ENCODE peak calls at places on chromosomes 12 and 14, in ten cellular contexts. D is testis, N is right atrium auricular region, G is tibial artery, A is endodermal cell, Q is AG10803, Y is BJ, C is HFF-Myc, X is epithelial cell of esophagus, T is foreskin fibroblast. O is an unnamed sample.

GRCh38 chr12:95402096-95402495 is 71.9 kb upstream of the METAP2 start:
- DNase-seq in D (no peak), N (no peak), G (no peak), A (peak; percentile 66), Q (no peak), Y (no peak), C (no peak), X (no peak), T (no peak), O (no peak)

GRCh38 chr14:62280366-62280765 is 518.1 kb downstream of the SNAPC1 start:
- DNase-seq in D (no peak), N (no peak), G (no peak), A (no peak), Q (no peak), Y (no peak), C (no peak), X (no peak), T (no peak), O (no peak)

GRCh38 chr12:48414046-48414445 is 58.3 kb upstream of the ANP32D start:
- DNase-seq in D (peak; percentile 77), N (peak; percentile 66), G (no peak), A (no peak), Q (no peak), Y (no peak), C (no peak), X (no peak), T (no peak), O (no peak)

GRCh38 chr14:104131968-104132732 is 6.2 kb upstream of the KIF26A start:
- DNase-seq in D (no peak), N (no peak), G (peak; percentile 28), A (peak; percentile 31), Q (no peak), Y (no peak), C (no peak), X (no peak), T (no peak), O (no peak)

GRCh38 chr14:24429395-24430142 is at the start of the genes CBLN3 and KHNYN:
- DNase-seq in D (peak; percentile 94), N (peak; percentile 93), G (peak; percentile 96), A (peak; percentile 94), Q (peak; percentile 95), Y (no peak), C (peak; percentile 70), X (peak; percentile 89), T (peak; percentile 97), O (peak; percentile 64)

GRCh38 chr12:117408161-117408791 is 46.9 kb upstream of the NOS1 start:
- DNase-seq in D (peak; percentile 69), N (no peak), G (no peak), A (peak; percentile 79), Q (peak; percentile 84), Y (peak; percentile 1), C (no peak), X (no peak), T (peak; percentile 1), O (peak; percentile 19)

GRCh38 chr12:69284131-69284530 is 44.8 kb downstream of the CPSF6 start:
- DNase-seq in D (peak; percentile 84), N (peak; percentile 80), G (peak; percentile 76), A (peak; percentile 91), Q (peak; percentile 68), Y (no peak), C (peak; percentile 30), X (peak; percentile 54), T (peak; percentile 89), O (no peak)

GRCh38 chr14:35355981-35356839 is 48.3 kb downstream of the NFKBIA start:
- DNase-seq in D (no peak), N (no peak), G (no peak), A (peak; percentile 84), Q (peak; percentile 74), Y (peak; percentile 35), C (no peak), X (peak; percentile 46), T (no peak), O (no peak)

GRCh38 chr14:102280376-102280962 is 24.5 kb downstream of the MOK start:
- DNase-seq in D (no peak), N (no peak), G (no peak), A (no peak), Q (peak; percentile 99), Y (peak; percentile 93), C (peak; percentile 48), X (peak; percentile 96), T (peak; percentile 92), O (peak; percentile 98)

GRCh38 chr12:120229071-120229582 is 28.2 kb upstream of the RPLP0 start:
- DNase-seq in D (peak; percentile 87), N (no peak), G (no peak), A (no peak), Q (no peak), Y (no peak), C (no peak), X (no peak), T (no peak), O (no peak)

GRCh38 chr12:120230326-120230973 is 29.5 kb upstream of the RPLP0 start:
- DNase-seq in D (peak; percentile 53), N (peak; percentile 87), G (peak; percentile 85), A (peak; percentile 100), Q (peak; percentile 91), Y (peak; percentile 73), C (peak; percentile 95), X (peak; percentile 83), T (peak; percentile 96), O (peak; percentile 80)

GRCh38 chr12:120229583-120230325 is 28.8 kb upstream of the RPLP0 start:
- DNase-seq in D (no peak), N (no peak), G (no peak), A (peak; percentile 91), Q (no peak), Y (no peak), C (no peak), X (peak; percentile 73), T (peak; percentile 61), O (no peak)

GRCh38 chr12:120230974-120231315 is 30.0 kb upstream of the RPLP0 start:
- DNase-seq in D (no peak), N (no peak), G (no peak), A (no peak), Q (no peak), Y (no peak), C (no peak), X (no peak), T (no peak), O (no peak)

GRCh38 chr12:120231316-120232011 is 30.6 kb upstream of the RPLP0 start:
- DNase-seq in D (no peak), N (no peak), G (no peak), A (peak; percentile 96), Q (peak; percentile 92), Y (peak; percentile 80), C (peak; percentile 94), X (peak; percentile 97), T (peak; percentile 98), O (peak; percentile 67)
- H3K4me3 ChIP-seq in D (no peak overlapping the region), N (no peak overlapping the region), G (no peak overlapping the region), A (peak overlapping the region; percentile 63), Q (no peak overlapping the region), Y (no peak overlapping the region), C (peak overlapping the region; percentile 30), X (no peak overlapping the region), T (peak overlapping the region; percentile 9), O (peak overlapping the region; percentile 6)

DNA sequence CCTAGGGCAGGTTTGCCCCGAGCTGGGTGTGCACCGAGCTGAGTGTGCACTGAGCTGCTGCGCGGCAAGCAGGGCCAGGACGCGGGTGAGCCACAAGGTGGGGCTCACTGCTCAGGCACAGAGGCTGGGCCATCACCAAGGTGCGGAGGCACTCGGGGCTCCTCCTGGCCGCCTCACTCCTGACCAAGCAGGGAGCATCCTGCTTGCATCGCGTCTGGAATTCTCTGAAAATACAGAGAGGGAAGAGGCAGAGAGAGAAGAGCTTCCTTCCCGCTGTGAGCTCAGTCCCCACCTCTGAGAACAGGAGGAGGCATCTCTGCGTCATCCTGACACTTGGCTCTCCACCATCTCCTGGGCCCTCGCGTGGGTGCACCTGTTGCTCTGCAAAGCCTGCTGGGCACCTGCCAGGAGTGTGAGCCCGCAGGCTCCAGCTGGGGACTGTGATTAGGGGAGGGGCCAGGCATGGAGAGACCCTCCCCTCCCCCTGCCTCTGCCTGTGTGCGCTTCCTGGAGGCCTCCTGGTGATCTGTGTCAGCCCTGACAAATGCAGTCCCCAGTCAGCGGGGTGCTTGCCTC is 116.3 kb downstream of the GLT1D1 start:
- DNase-seq in D (peak; percentile 44), N (no peak), G (peak; percentile 46), A (peak; percentile 94), Q (no peak), Y (no peak), C (no peak), X (no peak), T (no peak), O (no peak)
- TF ChIP-seq CTCF in D (peak; percentile 35), N (no peak), G (no peak), A (peak; percentile 87), Q (no peak), Y (no peak), C (no peak), X (peak; percentile 4), T (no peak), O (no peak)

GRCh38 chr12:114701553-114701952 is 17.6 kb upstream of the TBX3 start:
- DNase-seq in D (no peak), N (no peak), G (no peak), A (no peak), Q (no peak), Y (no peak), C (no peak), X (no peak), T (no peak), O (no peak)

GRCh38 chr12:114701104-114701414 is 17.1 kb upstream of the TBX3 start:
- DNase-seq in D (no peak), N (no peak), G (no peak), A (peak; percentile 66), Q (no peak), Y (no peak), C (no peak), X (peak; percentile 51), T (peak; percentile 43), O (no peak)

GRCh38 chr12:114702462-114702861 is 18.5 kb upstream of the TBX3 start:
- DNase-seq in D (no peak), N (no peak), G (no peak), A (no peak), Q (no peak), Y (no peak), C (no peak), X (no peak), T (no peak), O (no peak)

GRCh38 chr12:114698566-114699163 is 14.7 kb upstream of the TBX3 start:
- DNase-seq in D (no peak), N (no peak), G (no peak), A (peak; percentile 79), Q (no peak), Y (no peak), C (no peak), X (no peak), T (no peak), O (no peak)

GRCh38 chr12:114700392-114701103 is 16.6 kb upstream of the TBX3 start:
- DNase-seq in D (no peak), N (no peak), G (no peak), A (peak; percentile 78), Q (no peak), Y (no peak), C (no peak), X (no peak), T (no peak), O (no peak)
- H3K4me3 ChIP-seq in D (peak overlapping the region; percentile 10), N (no peak overlapping the region), G (no peak overlapping the region), A (peak overlapping the region; percentile 65), Q (no peak overlapping the region), Y (no peak overlapping the region), C (no peak overlapping the region), X (no peak overlapping the region), T (no peak overlapping the region), O (no peak overlapping the region)

DNA sequence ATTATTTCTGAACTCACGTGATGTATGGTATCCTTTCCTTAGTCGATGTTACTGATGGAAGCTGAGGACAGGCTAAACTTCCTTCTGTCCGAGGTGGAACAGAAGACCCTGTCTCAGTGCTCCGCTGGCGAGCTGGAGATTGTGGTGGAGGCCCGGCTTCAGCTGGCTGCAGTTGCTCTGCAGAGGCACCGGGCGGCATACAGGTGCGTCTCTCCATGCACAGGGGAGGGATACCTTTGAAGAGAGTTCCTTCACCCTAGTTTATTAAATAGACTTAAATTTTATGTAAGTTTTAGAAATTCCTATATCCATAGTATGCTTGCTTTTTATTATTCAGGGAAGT is 186.7 kb upstream of the NEDD1 start:
- DNase-seq in D (no peak), N (no peak), G (no peak), A (peak; percentile 74), Q (no peak), Y (no peak), C (no peak), X (peak; percentile 38), T (no peak), O (no peak)
- TF ChIP-seq CTCF in D (no peak), N (no peak), G (no peak), A (peak; percentile 63), Q (no peak), Y (peak; percentile 16), C (no peak), X (peak; percentile 50), T (no peak), O (no peak)